ENCODE peak calls at places on chromosomes 2 and 18, in five cellular contexts. One of them, this sample, is unnamed.

GRCh38 chr18:58525517-58525916 is 103.4 kb downstream of the ALPK2 start:
- DNase-seq in fibroblast of lung: peak
- DNase-seq in kidney: no peak
- DNase-seq in astrocyte: peak
- DNase-seq in cardiac fibroblast: no peak
- DNase-seq in this sample: peak

GRCh38 chr2:236525416-236525997 is 44.1 kb upstream of the ACKR3 start:
- DNase-seq in fibroblast of lung: peak
- DNase-seq in kidney: no peak
- DNase-seq in astrocyte: peak
- DNase-seq in cardiac fibroblast: no peak
- DNase-seq in this sample: no peak

GRCh38 chr18:23257153-23257552 is 121.9 kb downstream of the CABLES1 start:
- DNase-seq in fibroblast of lung: no peak
- DNase-seq in kidney: no peak
- DNase-seq in astrocyte: no peak
- DNase-seq in cardiac fibroblast: no peak
- DNase-seq in this sample: no peak

GRCh38 chr2:112161431-112162145 is 23.4 kb downstream of the FBLN7 start:
- DNase-seq in fibroblast of lung: no peak
- DNase-seq in kidney: peak
- DNase-seq in astrocyte: no peak
- DNase-seq in cardiac fibroblast: no peak
- DNase-seq in this sample: no peak

GRCh38 chr18:22559414-22560282 is 141.9 kb upstream of the CTAGE1 start:
- DNase-seq in fibroblast of lung: peak
- DNase-seq in kidney: peak
- DNase-seq in astrocyte: peak
- DNase-seq in cardiac fibroblast: peak
- DNase-seq in this sample: peak

GRCh38 chr2:113709022-113709421 is 47.4 kb downstream of the SLC35F5 start:
- DNase-seq in fibroblast of lung: no peak
- DNase-seq in kidney: no peak
- DNase-seq in astrocyte: no peak
- DNase-seq in cardiac fibroblast: no peak
- DNase-seq in this sample: no peak

GRCh38 chr2:21452263-21452662 is 328.5 kb downstream of the TDRD15 start:
- DNase-seq in fibroblast of lung: no peak
- DNase-seq in kidney: no peak
- DNase-seq in astrocyte: no peak
- DNase-seq in cardiac fibroblast: no peak
- DNase-seq in this sample: no peak

GRCh38 chr2:223513771-223514455 is 88.2 kb downstream of the SCG2 start:
- DNase-seq in fibroblast of lung: peak
- DNase-seq in kidney: no peak
- DNase-seq in astrocyte: peak
- DNase-seq in cardiac fibroblast: peak
- DNase-seq in this sample: no peak

GRCh38 chr2:121409388-121409787 is 121.3 kb upstream of the RNU4ATAC start:
- DNase-seq in fibroblast of lung: no peak
- DNase-seq in kidney: no peak
- DNase-seq in astrocyte: no peak
- DNase-seq in cardiac fibroblast: no peak
- DNase-seq in this sample: peak

GRCh38 chr2:122451040-122451439 is 695.6 kb downstream of the TSN start:
- DNase-seq in fibroblast of lung: peak
- DNase-seq in kidney: no peak
- DNase-seq in astrocyte: no peak
- DNase-seq in cardiac fibroblast: peak
- DNase-seq in this sample: peak

GRCh38 chr2:64781991-64782390 is 128.3 kb upstream of the SERTAD2 start:
- DNase-seq in fibroblast of lung: no peak
- DNase-seq in kidney: no peak
- DNase-seq in astrocyte: peak
- DNase-seq in cardiac fibroblast: no peak
- DNase-seq in this sample: no peak

GRCh38 chr2:171230176-171230575 is 69.5 kb upstream of the TLK1 start:
- DNase-seq in fibroblast of lung: no peak
- DNase-seq in kidney: no peak
- DNase-seq in astrocyte: no peak
- DNase-seq in cardiac fibroblast: no peak
- DNase-seq in this sample: no peak

GRCh38 chr18:48818329-48819254 is 132.2 kb downstream of the SMAD7 start:
- DNase-seq in fibroblast of lung: no peak
- DNase-seq in kidney: peak
- DNase-seq in astrocyte: no peak
- DNase-seq in cardiac fibroblast: no peak
- DNase-seq in this sample: no peak

GRCh38 chr18:46013484-46014189 is 46.5 kb upstream of the EPG5 start:
- DNase-seq in fibroblast of lung: no peak
- DNase-seq in kidney: no peak
- DNase-seq in astrocyte: no peak
- DNase-seq in cardiac fibroblast: peak
- DNase-seq in this sample: peak

GRCh38 chr2:43524180-43524965 is 71.5 kb downstream of the THADA start:
- DNase-seq in fibroblast of lung: peak
- DNase-seq in kidney: no peak
- DNase-seq in astrocyte: no peak
- DNase-seq in cardiac fibroblast: no peak
- DNase-seq in this sample: peak

GRCh38 chr18:48875942-48876511 is 74.7 kb downstream of the SMAD7 start:
- DNase-seq in fibroblast of lung: no peak
- DNase-seq in kidney: peak
- DNase-seq in astrocyte: no peak
- DNase-seq in cardiac fibroblast: no peak
- DNase-seq in this sample: peak

GRCh38 chr2:3151153-3151918 is 226.3 kb downstream of the EIPR1 start:
- DNase-seq in fibroblast of lung: no peak
- DNase-seq in kidney: no peak
- DNase-seq in astrocyte: no peak
- DNase-seq in cardiac fibroblast: no peak
- DNase-seq in this sample: no peak

GRCh38 chr18:79380816-79381806 is 14.6 kb upstream of the NFATC1 start:
- DNase-seq in fibroblast of lung: peak
- DNase-seq in kidney: peak
- DNase-seq in astrocyte: no peak
- DNase-seq in cardiac fibroblast: peak
- DNase-seq in this sample: peak

GRCh38 chr2:130762910-130763385 is 7.6 kb downstream of the AMER3 start:
- DNase-seq in fibroblast of lung: no peak
- DNase-seq in kidney: peak
- DNase-seq in astrocyte: no peak
- DNase-seq in cardiac fibroblast: no peak
- DNase-seq in this sample: no peak

GRCh38 chr2:172710584-172711024 is 25.0 kb upstream of the RAPGEF4 start:
- DNase-seq in fibroblast of lung: peak
- DNase-seq in kidney: no peak
- DNase-seq in astrocyte: peak
- DNase-seq in cardiac fibroblast: peak
- DNase-seq in this sample: peak

GRCh38 chr2:55119711-55120487 is 69.6 kb upstream of the RTN4 start:
- DNase-seq in fibroblast of lung: peak
- DNase-seq in kidney: no peak
- DNase-seq in astrocyte: no peak
- DNase-seq in cardiac fibroblast: no peak
- DNase-seq in this sample: no peak

GRCh38 chr2:25251461-25252273 is 83.3 kb upstream of the POMC start:
- DNase-seq in fibroblast of lung: no peak
- DNase-seq in kidney: peak
- DNase-seq in astrocyte: peak
- DNase-seq in cardiac fibroblast: peak
- DNase-seq in this sample: peak

GRCh38 chr2:9665903-9666302 is 35.1 kb upstream of the YWHAQ start:
- DNase-seq in fibroblast of lung: peak
- DNase-seq in kidney: no peak
- DNase-seq in astrocyte: peak
- DNase-seq in cardiac fibroblast: peak
- DNase-seq in this sample: peak

GRCh38 chr2:31197166-31197565 is 20.1 kb downstream of the CAPN14 start:
- DNase-seq in fibroblast of lung: no peak
- DNase-seq in kidney: no peak
- DNase-seq in astrocyte: no peak
- DNase-seq in cardiac fibroblast: no peak
- DNase-seq in this sample: no peak

GRCh38 chr2:176188218-176188968 is at the start of gene HOXD1:
- DNase-seq in fibroblast of lung: no peak
- DNase-seq in kidney: peak
- DNase-seq in astrocyte: peak
- DNase-seq in cardiac fibroblast: no peak
- DNase-seq in this sample: no peak

GRCh38 chr2:28896906-28897305 is 2.4 kb downstream of the WDR43 start:
- DNase-seq in fibroblast of lung: peak
- DNase-seq in kidney: no peak
- DNase-seq in astrocyte: peak
- DNase-seq in cardiac fibroblast: no peak
- DNase-seq in this sample: peak

GRCh38 chr2:1099418-1099817 is 148.8 kb downstream of the SNTG2 start:
- DNase-seq in fibroblast of lung: no peak
- DNase-seq in kidney: no peak
- DNase-seq in astrocyte: no peak
- DNase-seq in cardiac fibroblast: no peak
- DNase-seq in this sample: no peak

GRCh38 chr2:40844353-40845277 is 392.7 kb upstream of the SLC8A1 start:
- DNase-seq in fibroblast of lung: peak
- DNase-seq in kidney: no peak
- DNase-seq in astrocyte: no peak
- DNase-seq in cardiac fibroblast: peak
- DNase-seq in this sample: peak

GRCh38 chr2:230793573-230794359 is 71.0 kb upstream of the ITM2C start:
- DNase-seq in fibroblast of lung: peak
- DNase-seq in kidney: peak
- DNase-seq in astrocyte: peak
- DNase-seq in cardiac fibroblast: peak
- DNase-seq in this sample: peak

GRCh38 chr2:138712212-138712979 is 67.8 kb downstream of the NXPH2 start:
- DNase-seq in fibroblast of lung: peak
- DNase-seq in kidney: no peak
- DNase-seq in astrocyte: peak
- DNase-seq in cardiac fibroblast: no peak
- DNase-seq in this sample: peak

GRCh38 chr2:57549642-57550102 is 496.9 kb upstream of the VRK2 start:
- DNase-seq in fibroblast of lung: no peak
- DNase-seq in kidney: no peak
- DNase-seq in astrocyte: no peak
- DNase-seq in cardiac fibroblast: no peak
- DNase-seq in this sample: peak

GRCh38 chr2:203998195-203998804 is 61.7 kb downstream of the ICOS start:
- DNase-seq in fibroblast of lung: peak
- DNase-seq in kidney: no peak
- DNase-seq in astrocyte: peak
- DNase-seq in cardiac fibroblast: peak
- DNase-seq in this sample: peak

GRCh38 chr2:41932241-41933034 is 115.4 kb upstream of the PKDCC start:
- DNase-seq in fibroblast of lung: peak
- DNase-seq in kidney: peak
- DNase-seq in astrocyte: peak
- DNase-seq in cardiac fibroblast: peak
- DNase-seq in this sample: peak

GRCh38 chr2:11873766-11874165 is 127.3 kb downstream of the LPIN1 start:
- DNase-seq in fibroblast of lung: peak
- DNase-seq in kidney: no peak
- DNase-seq in astrocyte: no peak
- DNase-seq in cardiac fibroblast: peak
- DNase-seq in this sample: peak

GRCh38 chr2:202378001-202378400 is 1.9 kb downstream of the BMPR2 start:
- DNase-seq in fibroblast of lung: no peak
- DNase-seq in kidney: no peak
- DNase-seq in astrocyte: no peak
- DNase-seq in cardiac fibroblast: no peak
- DNase-seq in this sample: no peak

DNA sequence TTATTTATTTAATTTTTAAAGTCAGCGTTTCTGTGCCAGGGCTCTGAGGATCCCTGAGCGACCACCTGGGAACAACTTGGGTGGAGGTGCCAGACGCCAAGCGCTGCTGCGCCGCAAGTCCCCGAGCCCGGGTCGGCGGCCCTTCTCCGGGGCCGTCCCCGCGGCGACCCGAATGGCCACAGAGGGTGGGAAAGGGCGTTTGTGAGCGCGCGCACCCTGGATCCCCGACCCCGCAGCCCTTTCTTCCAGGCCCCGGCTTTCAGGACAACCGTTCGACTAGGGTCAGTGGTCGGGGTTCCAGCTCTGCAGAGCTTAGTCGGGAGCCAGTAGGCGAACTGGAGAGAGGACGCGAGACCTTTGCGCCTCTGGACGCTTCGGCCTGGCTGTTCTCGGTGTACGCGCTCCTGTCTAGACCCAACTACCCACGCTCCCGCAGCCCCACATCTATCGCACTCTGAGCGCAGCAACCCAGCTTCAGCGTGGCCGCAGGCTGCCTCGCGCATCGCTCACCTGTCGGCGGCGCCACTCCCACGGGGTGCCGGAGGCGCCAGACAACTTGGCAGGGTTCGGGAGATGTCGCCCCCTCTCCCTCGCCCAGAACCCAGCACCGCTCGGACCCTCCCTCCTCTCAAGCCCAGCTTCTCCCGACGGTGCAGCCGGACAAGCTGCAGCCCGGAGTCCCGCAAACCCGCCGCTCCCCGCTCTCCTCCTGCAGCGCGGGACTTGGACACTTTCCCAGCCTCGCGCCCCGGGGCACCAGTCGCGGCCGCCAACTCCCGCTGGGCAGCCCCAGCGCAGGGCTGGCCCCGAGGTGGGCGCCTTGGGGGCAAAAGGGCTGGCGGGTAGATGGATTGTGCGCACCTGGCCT is 785 bp downstream of the LYPD1 start:
- DNase-seq in fibroblast of lung: peak
- DNase-seq in kidney: peak
- DNase-seq in astrocyte: no peak
- DNase-seq in cardiac fibroblast: no peak
- DNase-seq in this sample: no peak
- TF ChIP-seq CTCF in fibroblast of lung: no peak
- TF ChIP-seq CTCF in kidney: peak
- TF ChIP-seq CTCF in astrocyte: no peak
- TF ChIP-seq CTCF in cardiac fibroblast: no peak
- TF ChIP-seq CTCF in this sample: no peak

GRCh38 chr2:120289221-120289906 is 36.7 kb downstream of the RALB start:
- DNase-seq in fibroblast of lung: no peak
- DNase-seq in kidney: no peak
- DNase-seq in astrocyte: no peak
- DNase-seq in cardiac fibroblast: no peak
- DNase-seq in this sample: peak
- TF ChIP-seq CTCF in fibroblast of lung: peak
- TF ChIP-seq CTCF in kidney: no peak
- TF ChIP-seq CTCF in astrocyte: peak
- TF ChIP-seq CTCF in cardiac fibroblast: peak
- TF ChIP-seq CTCF in this sample: peak

GRCh38 chr2:214591359-214591758 is 180.5 kb downstream of the VWC2L start:
- DNase-seq in fibroblast of lung: no peak
- DNase-seq in kidney: no peak
- DNase-seq in astrocyte: no peak
- DNase-seq in cardiac fibroblast: no peak
- DNase-seq in this sample: peak

GRCh38 chr2:214587442-214587841 is 176.6 kb downstream of the VWC2L start:
- DNase-seq in fibroblast of lung: no peak
- DNase-seq in kidney: no peak
- DNase-seq in astrocyte: no peak
- DNase-seq in cardiac fibroblast: no peak
- DNase-seq in this sample: peak
- TF ChIP-seq CTCF in fibroblast of lung: no peak
- TF ChIP-seq CTCF in kidney: peak
- TF ChIP-seq CTCF in astrocyte: peak
- TF ChIP-seq CTCF in cardiac fibroblast: no peak
- TF ChIP-seq CTCF in this sample: peak

GRCh38 chr2:196849895-196850294 is 40.7 kb upstream of the C2orf66 start:
- DNase-seq in fibroblast of lung: peak
- DNase-seq in kidney: no peak
- DNase-seq in astrocyte: peak
- DNase-seq in cardiac fibroblast: peak
- DNase-seq in this sample: peak
- TF ChIP-seq CTCF in fibroblast of lung: peak
- TF ChIP-seq CTCF in kidney: peak
- TF ChIP-seq CTCF in astrocyte: peak
- TF ChIP-seq CTCF in cardiac fibroblast: peak
- TF ChIP-seq CTCF in this sample: peak